ENCODE peak calls at places on chromosomes 1 and 21, in ten cellular contexts. A is K562, T is pancreas, I is fibroblast of lung, S is tibial nerve, O is tibial artery, M is left ventricle myocardium inferior, H is A673, Z is lower lobe of right lung, J is vagina. P is an unnamed sample. For H3K36me3, the result is how much of the 10 kb centered on the place peaks cover.

GRCh38 chr1:108016451-108016920 is 51.5 kb upstream of the VAV3 start:
- DNase-seq in O (no peak), Z (no peak), J (no peak), A (peak), M (no peak), I (peak), S (no peak), T (no peak), H (peak), P (no peak)

GRCh38 chr1:40153073-40153770 is 8.0 kb upstream of the RLF start:
- DNase-seq in M (no peak), H (peak), O (no peak), A (peak), T (no peak), Z (no peak), J (no peak), I (peak), S (peak), P (no peak)

GRCh38 chr1:243558556-243558955 is 291.5 kb downstream of the AKT3 start:
- DNase-seq in S (no peak), O (no peak), H (no peak), M (no peak), A (no peak), I (no peak), Z (no peak), J (no peak), T (no peak), P (no peak)

GRCh38 chr1:111769517-111770146 is 13.9 kb downstream of the DDX20 start:
- DNase-seq in Z (no peak), H (peak), J (no peak), I (peak), T (peak), A (peak), M (no peak), O (no peak), S (peak), P (no peak)

GRCh38 chr1:227449727-227450420 is 113.5 kb upstream of the ZNF678 start:
- DNase-seq in H (no peak), S (no peak), I (peak), M (no peak), A (no peak), O (no peak), Z (no peak), J (no peak), T (no peak), P (no peak)

GRCh38 chr1:100971021-100971420 is 54.6 kb downstream of the DPH5 start:
- DNase-seq in O (no peak), I (no peak), Z (no peak), A (no peak), J (no peak), S (no peak), M (no peak), T (no peak), H (no peak), P (no peak)

GRCh38 chr1:29211086-29212030 is 19.4 kb downstream of the MECR start:
- DNase-seq in M (no peak), O (no peak), T (no peak), I (peak), S (no peak), A (no peak), H (no peak), J (no peak), Z (no peak), P (no peak)

GRCh38 chr1:99749504-99749903 is 16.9 kb downstream of the FRRS1 start:
- DNase-seq in T (no peak), A (no peak), H (no peak), S (no peak), I (no peak), Z (no peak), J (no peak), O (no peak), M (no peak), P (no peak)

GRCh38 chr1:21842606-21843162 is 30.6 kb downstream of the LDLRAD2 start:
- DNase-seq in A (no peak), M (no peak), O (no peak), Z (peak), S (no peak), H (no peak), T (no peak), I (no peak), J (no peak), P (no peak)
- H3K36me3 ChIP-seq in A (half or more), M (half or more), O (half or more), Z (half or more), S (under half), H (under half), T (under half), I (half or more), J (half or more), P (under half)

GRCh38 chr21:34213959-34214358 is 140.6 kb downstream of the MRPS6 start:
- DNase-seq in Z (no peak), A (no peak), I (no peak), O (no peak), S (no peak), H (no peak), M (no peak), J (no peak), T (no peak), P (no peak)
- TF ChIP-seq CTCF in Z (no peak), A (no peak), I (no peak), O (no peak), S (no peak), H (no peak), M (no peak), J (no peak), T (no peak), P (no peak)

GRCh38 chr1:84497631-84498278 is 8.4 kb upstream of the SPATA1 start:
- DNase-seq in H (no peak), T (no peak), A (no peak), S (no peak), I (no peak), O (no peak), Z (no peak), M (no peak), J (no peak), P (no peak)
- H3K36me3 ChIP-seq in H (half or more), T (under half), A (half or more), S (under half), I (under half), O (under half), Z (half or more), M (half or more), J (under half), P (under half)

DNA sequence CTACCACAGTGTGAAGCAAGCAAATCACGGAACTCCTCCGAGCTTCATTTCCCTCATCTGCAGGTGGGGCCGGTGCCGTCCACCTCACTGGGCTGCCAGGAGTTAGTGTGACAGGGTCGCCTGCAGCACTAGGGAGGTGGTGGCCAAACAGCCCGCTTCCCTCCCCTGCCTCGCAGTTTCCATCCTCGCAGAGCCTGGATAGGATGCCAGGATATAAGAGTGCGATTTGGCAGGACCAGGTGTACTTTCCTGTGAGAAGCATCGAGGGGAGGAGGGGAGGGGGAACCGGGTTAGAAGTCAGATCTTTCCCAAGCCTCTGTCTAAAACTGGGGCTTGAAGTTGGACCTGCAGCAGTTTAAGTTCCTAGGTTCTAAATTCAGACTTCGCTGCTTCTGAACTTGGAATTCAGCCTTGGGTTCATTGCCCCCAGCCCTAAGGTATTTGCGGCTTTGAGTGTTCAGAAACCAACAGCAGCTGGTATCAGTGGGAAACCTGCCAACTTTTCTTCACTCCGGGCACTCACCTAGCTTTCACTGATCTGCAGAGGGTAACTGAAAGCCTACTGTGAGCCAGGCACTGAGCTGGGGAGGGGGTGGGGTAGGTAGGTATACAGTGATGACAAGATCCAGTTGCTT is 1.7 kb upstream of the JUN start:
- DNase-seq in H (no peak), A (no peak), T (peak), J (no peak), O (peak), I (peak), S (peak), M (peak), Z (peak), P (peak)
- TF ChIP-seq CTCF in H (no peak), A (no peak), T (no peak), J (no peak), O (no peak), I (no peak), S (no peak), M (no peak), Z (no peak), P (peak)

GRCh38 chr21:44089001-44089911 is 17.9 kb upstream of the PWP2 start:
- DNase-seq in T (no peak), M (no peak), J (no peak), I (no peak), H (no peak), O (no peak), S (no peak), A (no peak), Z (no peak), P (no peak)
- H3K36me3 ChIP-seq in T (under half), M (half or more), J (half or more), I (under half), H (under half), O (half or more), S (under half), A (half or more), Z (half or more), P (half or more)

GRCh38 chr1:61079898-61080336 is 2.4 kb upstream of the NFIA start:
- DNase-seq in J (no peak), S (peak), Z (peak), A (peak), M (peak), T (peak), O (peak), I (peak), H (peak), P (peak)
- TF ChIP-seq CTCF in J (peak), S (peak), Z (no peak), A (peak), M (peak), T (no peak), O (peak), I (no peak), H (peak), P (no peak)

DNA sequence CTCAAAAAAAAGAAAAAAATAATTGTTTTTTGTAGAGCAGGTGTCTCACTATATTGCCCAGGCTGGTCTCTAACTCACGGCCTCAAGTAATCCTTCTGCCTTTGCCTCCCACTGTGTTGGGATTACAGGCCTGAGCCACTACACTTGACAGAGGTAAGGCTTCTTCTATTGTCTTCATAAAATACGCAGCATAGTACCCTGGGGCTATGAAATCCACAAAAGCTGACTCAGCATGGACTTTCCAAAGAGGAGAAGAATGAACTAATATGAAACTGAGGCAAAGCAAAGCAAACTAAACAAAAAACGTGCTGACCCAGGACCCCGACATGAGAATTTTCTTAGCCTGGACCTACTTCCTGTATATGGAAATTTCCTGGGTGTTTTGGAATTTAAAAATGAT is 18.5 kb upstream of the ATP13A2 start:
- DNase-seq in O (no peak), J (no peak), Z (no peak), H (peak), A (no peak), S (no peak), M (no peak), I (no peak), T (no peak), P (no peak)
- H3K36me3 ChIP-seq in O (half or more), J (half or more), Z (half or more), H (under half), A (half or more), S (under half), M (half or more), I (under half), T (under half), P (half or more)

P was measured in left lung.